ENCODE peak calls at places on chromosomes 16 and 17, in seven cellular contexts. T is CD4-positive, alpha-beta T cell; B is COR-L47; C is nucleus accumbens; K is heart right ventricle; X is GM23248; Q is activated CD8-positive, alpha-beta memory T cell treated with anti-CD3 and anti-CD28 coated beads for 4 hours. L is an unnamed sample.

GRCh38 chr16:54438469-54438868 is 151.9 kb upstream of the IRX3 start:
- DNase-seq in X (no peak), C (no peak), K (no peak), T (no peak), Q (no peak), B (no peak), L (no peak)

GRCh38 chr17:83055911-83056582 is 23.4 kb upstream of the METRNL start:
- DNase-seq in B (no peak), X (peak; percentile 96), T (no peak), Q (no peak), C (no peak), K (no peak), L (no peak)

GRCh38 chr16:12002447-12003006 is 26.0 kb downstream of the SNX29 start:
- DNase-seq in T (no peak), B (no peak), K (no peak), X (peak; percentile 39), C (no peak), Q (no peak), L (no peak)

GRCh38 chr16:28317040-28317880 is 24.9 kb downstream of the SBK1 start:
- DNase-seq in C (peak; percentile 33), B (no peak), Q (peak; percentile 60), T (peak; percentile 69), X (peak; percentile 72), K (peak; percentile 46), L (peak; percentile 44)

GRCh38 chr17:80214878-80215210 is 5.3 kb downstream of the SGSH start:
- DNase-seq in K (no peak), C (no peak), T (no peak), X (no peak), Q (no peak), B (no peak), L (no peak)

GRCh38 chr17:44904001-44904984 is 5.0 kb upstream of the EFTUD2 start:
- DNase-seq in X (no peak), B (no peak), K (no peak), C (no peak), Q (no peak), T (no peak), L (no peak)

GRCh38 chr16:57941016-57941656 is 29.8 kb downstream of the CNGB1 start:
- DNase-seq in X (peak; percentile 67), T (no peak), B (peak; percentile 86), Q (no peak), K (peak; percentile 76), C (peak; percentile 51), L (peak; percentile 58)

GRCh38 chr16:23124315-23124714 is 24.9 kb downstream of the USP31 start:
- DNase-seq in T (no peak), Q (no peak), B (no peak), X (peak; percentile 94), K (no peak), C (peak; percentile 27), L (no peak)

GRCh38 chr16:59164461-59164860 is 430.3 kb upstream of the GOT2 start:
- DNase-seq in C (no peak), T (no peak), Q (no peak), X (peak; percentile 8), B (no peak), K (no peak), L (no peak)

GRCh38 chr16:22969567-22969966 is 155.6 kb downstream of the HS3ST2 start:
- DNase-seq in K (no peak), T (no peak), C (no peak), Q (no peak), X (no peak), B (no peak), L (no peak)

GRCh38 chr16:31452631-31453106 is 6.6 kb upstream of the ARMC5 start:
- DNase-seq in Q (no peak), K (no peak), C (no peak), X (peak; percentile 91), T (no peak), B (no peak), L (no peak)

GRCh38 chr17:44916781-44917241 is 1.5 kb upstream of the GFAP start:
- DNase-seq in K (peak; percentile 76), Q (no peak), X (peak; percentile 71), T (no peak), C (peak; percentile 65), B (peak; percentile 29), L (no peak)

GRCh38 chr16:10001258-10001785 is 180.9 kb downstream of the GRIN2A start:
- DNase-seq in C (no peak), X (no peak), T (no peak), Q (no peak), K (no peak), B (no peak), L (no peak)

GRCh38 chr17:14427914-14428639 is 127.2 kb downstream of the HS3ST3B1 start:
- DNase-seq in B (no peak), Q (peak; percentile 16), T (no peak), X (no peak), C (no peak), K (no peak), L (no peak)

GRCh38 chr16:49589721-49590120 is 216.1 kb downstream of the C16orf78 start:
- DNase-seq in C (no peak), X (no peak), T (no peak), Q (no peak), B (no peak), K (no peak), L (no peak)

GRCh38 chr17:82838386-82839063 is 1.3 kb downstream of the ZNF750 start:
- DNase-seq in K (peak; percentile 49), X (peak; percentile 8), Q (no peak), B (no peak), C (no peak), T (no peak), L (peak; percentile 80)

L was measured in lung.